ENCODE peak calls at places on chromosome 18, in seven cellular contexts. One of them, this sample, is unnamed.

GRCh38 chr18:77666613-77667012 is 417.0 kb downstream of the GALR1 start:
- DNase-seq in ecto neural progenitor cell: no peak
- DNase-seq in osteocyte: no peak
- DNase-seq in T-cell: no peak
- DNase-seq in stromal cell of bone marrow: no peak
- DNase-seq in A549: no peak
- DNase-seq in nucleus accumbens: no peak
- DNase-seq in this sample: no peak

GRCh38 chr18:46481048-46481846 is 175.8 kb downstream of the LOXHD1 start:
- DNase-seq in ecto neural progenitor cell: peak
- DNase-seq in osteocyte: no peak
- DNase-seq in T-cell: peak
- DNase-seq in stromal cell of bone marrow: no peak
- DNase-seq in A549: peak
- DNase-seq in nucleus accumbens: no peak
- DNase-seq in this sample: no peak

GRCh38 chr18:57709335-57709734 is 87.7 kb upstream of the NARS1 start:
- DNase-seq in ecto neural progenitor cell: no peak
- DNase-seq in osteocyte: no peak
- DNase-seq in T-cell: no peak
- DNase-seq in stromal cell of bone marrow: no peak
- DNase-seq in A549: no peak
- DNase-seq in nucleus accumbens: no peak
- DNase-seq in this sample: no peak

GRCh38 chr18:8381801-8382459 is 227.3 kb upstream of the RAB12 start:
- DNase-seq in ecto neural progenitor cell: no peak
- DNase-seq in osteocyte: no peak
- DNase-seq in T-cell: no peak
- DNase-seq in stromal cell of bone marrow: peak
- DNase-seq in A549: no peak
- DNase-seq in nucleus accumbens: peak
- DNase-seq in this sample: no peak

GRCh38 chr18:2083691-2084090 is 487.6 kb downstream of the METTL4 start:
- DNase-seq in ecto neural progenitor cell: no peak
- DNase-seq in osteocyte: no peak
- DNase-seq in T-cell: no peak
- DNase-seq in stromal cell of bone marrow: no peak
- DNase-seq in A549: no peak
- DNase-seq in nucleus accumbens: no peak
- DNase-seq in this sample: no peak

GRCh38 chr18:6629635-6630140 is 99.8 kb upstream of the ARHGAP28 start:
- DNase-seq in ecto neural progenitor cell: no peak
- DNase-seq in osteocyte: no peak
- DNase-seq in T-cell: no peak
- DNase-seq in stromal cell of bone marrow: peak
- DNase-seq in A549: no peak
- DNase-seq in nucleus accumbens: no peak
- DNase-seq in this sample: peak

GRCh38 chr18:48866028-48866733 is 84.6 kb downstream of the SMAD7 start:
- DNase-seq in ecto neural progenitor cell: no peak
- DNase-seq in osteocyte: no peak
- DNase-seq in T-cell: no peak
- DNase-seq in stromal cell of bone marrow: no peak
- DNase-seq in A549: no peak
- DNase-seq in nucleus accumbens: peak
- DNase-seq in this sample: no peak

GRCh38 chr18:65091737-65092329 is 659.0 kb upstream of the CDH7 start:
- DNase-seq in ecto neural progenitor cell: no peak
- DNase-seq in osteocyte: no peak
- DNase-seq in T-cell: no peak
- DNase-seq in stromal cell of bone marrow: no peak
- DNase-seq in A549: no peak
- DNase-seq in nucleus accumbens: no peak
- DNase-seq in this sample: no peak

GRCh38 chr18:48105317-48105716 is 174.9 kb upstream of the SMAD2 start:
- DNase-seq in ecto neural progenitor cell: no peak
- DNase-seq in osteocyte: no peak
- DNase-seq in T-cell: no peak
- DNase-seq in stromal cell of bone marrow: no peak
- DNase-seq in A549: no peak
- DNase-seq in nucleus accumbens: no peak
- DNase-seq in this sample: no peak

GRCh38 chr18:70072678-70073077 is 125.0 kb upstream of the CD226 start:
- DNase-seq in ecto neural progenitor cell: no peak
- DNase-seq in osteocyte: no peak
- DNase-seq in T-cell: no peak
- DNase-seq in stromal cell of bone marrow: peak
- DNase-seq in A549: no peak
- DNase-seq in nucleus accumbens: no peak
- DNase-seq in this sample: no peak

GRCh38 chr18:40414155-40414754 is 1540.8 kb upstream of the PIK3C3 start:
- DNase-seq in ecto neural progenitor cell: no peak
- DNase-seq in osteocyte: no peak
- DNase-seq in T-cell: no peak
- DNase-seq in stromal cell of bone marrow: no peak
- DNase-seq in A549: no peak
- DNase-seq in nucleus accumbens: no peak
- DNase-seq in this sample: no peak

GRCh38 chr18:63261029-63261428 is 58.5 kb downstream of the BCL2 start:
- DNase-seq in ecto neural progenitor cell: no peak
- DNase-seq in osteocyte: no peak
- DNase-seq in T-cell: no peak
- DNase-seq in stromal cell of bone marrow: no peak
- DNase-seq in A549: no peak
- DNase-seq in nucleus accumbens: no peak
- DNase-seq in this sample: no peak

GRCh38 chr18:57595347-57595746 is 8.8 kb upstream of the FECH start:
- DNase-seq in ecto neural progenitor cell: no peak
- DNase-seq in osteocyte: no peak
- DNase-seq in T-cell: no peak
- DNase-seq in stromal cell of bone marrow: no peak
- DNase-seq in A549: no peak
- DNase-seq in nucleus accumbens: no peak
- DNase-seq in this sample: no peak

GRCh38 chr18:54261894-54262293 is 7.4 kb upstream of the POLI start:
- DNase-seq in ecto neural progenitor cell: no peak
- DNase-seq in osteocyte: no peak
- DNase-seq in T-cell: no peak
- DNase-seq in stromal cell of bone marrow: no peak
- DNase-seq in A549: no peak
- DNase-seq in nucleus accumbens: no peak
- DNase-seq in this sample: no peak

GRCh38 chr18:11387880-11388279 is 221.5 kb upstream of the SLC35G4 start:
- DNase-seq in ecto neural progenitor cell: peak
- DNase-seq in osteocyte: no peak
- DNase-seq in T-cell: no peak
- DNase-seq in stromal cell of bone marrow: peak
- DNase-seq in A549: peak
- DNase-seq in nucleus accumbens: no peak
- DNase-seq in this sample: peak

GRCh38 chr18:26506012-26506411 is 42.3 kb downstream of the KCTD1 start:
- DNase-seq in ecto neural progenitor cell: no peak
- DNase-seq in osteocyte: no peak
- DNase-seq in T-cell: no peak
- DNase-seq in stromal cell of bone marrow: no peak
- DNase-seq in A549: no peak
- DNase-seq in nucleus accumbens: no peak
- DNase-seq in this sample: no peak

GRCh38 chr18:37309059-37309458 is 256.5 kb downstream of the CELF4 start:
- DNase-seq in ecto neural progenitor cell: no peak
- DNase-seq in osteocyte: no peak
- DNase-seq in T-cell: no peak
- DNase-seq in stromal cell of bone marrow: no peak
- DNase-seq in A549: no peak
- DNase-seq in nucleus accumbens: no peak
- DNase-seq in this sample: no peak

GRCh38 chr18:13621886-13622619 is 104.3 kb downstream of the FAM210A start:
- DNase-seq in ecto neural progenitor cell: no peak
- DNase-seq in osteocyte: no peak
- DNase-seq in T-cell: no peak
- DNase-seq in stromal cell of bone marrow: no peak
- DNase-seq in A549: no peak
- DNase-seq in nucleus accumbens: no peak
- DNase-seq in this sample: no peak

GRCh38 chr18:57297306-57297705 is 55.1 kb upstream of the ST8SIA3 start:
- DNase-seq in ecto neural progenitor cell: no peak
- DNase-seq in osteocyte: no peak
- DNase-seq in T-cell: no peak
- DNase-seq in stromal cell of bone marrow: no peak
- DNase-seq in A549: no peak
- DNase-seq in nucleus accumbens: no peak
- DNase-seq in this sample: no peak

GRCh38 chr18:58367425-58368140 is 261.3 kb downstream of the ALPK2 start:
- DNase-seq in ecto neural progenitor cell: no peak
- DNase-seq in osteocyte: no peak
- DNase-seq in T-cell: no peak
- DNase-seq in stromal cell of bone marrow: no peak
- DNase-seq in A549: no peak
- DNase-seq in nucleus accumbens: no peak
- DNase-seq in this sample: no peak

This sample was measured in RCC 7860.